ENCODE peak calls at places on chromosomes 11 and 22, in four cellular contexts. Q, Z, I and Y are unnamed samples.

GRCh38 chr11:85941380-85941973 is 86.3 kb downstream of the CCDC83 start:
- DNase-seq in Q (peak; percentile 44), I (peak; percentile 88), Z (peak; percentile 64), Y (peak; percentile 49)

GRCh38 chr22:40502919-40503318 is 132.5 kb downstream of the SGSM3 start:
- DNase-seq in Q (no peak), I (no peak), Z (no peak), Y (no peak)

GRCh38 chr11:132456735-132457328 is 1075.5 kb downstream of the OPCML start:
- DNase-seq in Z (no peak), I (no peak), Q (no peak), Y (no peak)

GRCh38 chr11:86524603-86525352 is 147.6 kb downstream of the ME3 start:
- DNase-seq in I (peak; percentile 61), Q (no peak), Z (peak; percentile 49), Y (no peak)

GRCh38 chr22:19292262-19293230 is 1.0 kb upstream of the CLTCL1 start:
- DNase-seq in Q (peak; percentile 54), I (peak; percentile 27), Z (peak; percentile 60), Y (no peak)

GRCh38 chr11:31236052-31236652 is 133.4 kb downstream of the DCDC1 start:
- DNase-seq in I (peak; percentile 30), Z (peak; percentile 24), Q (peak; percentile 8), Y (no peak)

GRCh38 chr11:117686711-117687110 is 110.3 kb downstream of the DSCAML1 start:
- DNase-seq in I (no peak), Q (no peak), Z (no peak), Y (no peak)

GRCh38 chr11:72081856-72082255 is 1.2 kb downstream of the LRRC51 start:
- DNase-seq in Z (no peak), Q (no peak), I (no peak), Y (no peak)

GRCh38 chr11:122642472-122642922 is 13.0 kb upstream of the UBASH3B start:
- DNase-seq in Z (peak; percentile 59), Q (no peak), I (peak; percentile 76), Y (no peak)

GRCh38 chr22:19610518-19611253 is 86.5 kb upstream of the CLDN5 start:
- DNase-seq in Q (peak; percentile 24), Z (no peak), I (no peak), Y (peak; percentile 45)

GRCh38 chr22:31836010-31836409 is 82.2 kb downstream of the DEPDC5 start:
- DNase-seq in Q (no peak), Z (no peak), I (no peak), Y (no peak)

GRCh38 chr22:35467788-35468187 is 67.8 kb downstream of the MCM5 start:
- DNase-seq in Z (no peak), I (peak; percentile 80), Q (no peak), Y (no peak)

GRCh38 chr11:28107331-28107725 is 628 bp downstream of the KIF18A start:
- DNase-seq in I (no peak), Q (peak; percentile 36), Z (no peak), Y (peak; percentile 9)

GRCh38 chr22:36808611-36809344 is 8.1 kb downstream of the PVALB start:
- DNase-seq in Q (no peak), I (no peak), Z (no peak), Y (no peak)

GRCh38 chr11:16191212-16191851 is 165.0 kb downstream of the SOX6 start:
- DNase-seq in Q (peak; percentile 60), I (no peak), Z (no peak), Y (peak; percentile 10)
- TF ChIP-seq CTCF in Q (peak; percentile 65), I (no peak), Z (no peak), Y (no peak)

DNA sequence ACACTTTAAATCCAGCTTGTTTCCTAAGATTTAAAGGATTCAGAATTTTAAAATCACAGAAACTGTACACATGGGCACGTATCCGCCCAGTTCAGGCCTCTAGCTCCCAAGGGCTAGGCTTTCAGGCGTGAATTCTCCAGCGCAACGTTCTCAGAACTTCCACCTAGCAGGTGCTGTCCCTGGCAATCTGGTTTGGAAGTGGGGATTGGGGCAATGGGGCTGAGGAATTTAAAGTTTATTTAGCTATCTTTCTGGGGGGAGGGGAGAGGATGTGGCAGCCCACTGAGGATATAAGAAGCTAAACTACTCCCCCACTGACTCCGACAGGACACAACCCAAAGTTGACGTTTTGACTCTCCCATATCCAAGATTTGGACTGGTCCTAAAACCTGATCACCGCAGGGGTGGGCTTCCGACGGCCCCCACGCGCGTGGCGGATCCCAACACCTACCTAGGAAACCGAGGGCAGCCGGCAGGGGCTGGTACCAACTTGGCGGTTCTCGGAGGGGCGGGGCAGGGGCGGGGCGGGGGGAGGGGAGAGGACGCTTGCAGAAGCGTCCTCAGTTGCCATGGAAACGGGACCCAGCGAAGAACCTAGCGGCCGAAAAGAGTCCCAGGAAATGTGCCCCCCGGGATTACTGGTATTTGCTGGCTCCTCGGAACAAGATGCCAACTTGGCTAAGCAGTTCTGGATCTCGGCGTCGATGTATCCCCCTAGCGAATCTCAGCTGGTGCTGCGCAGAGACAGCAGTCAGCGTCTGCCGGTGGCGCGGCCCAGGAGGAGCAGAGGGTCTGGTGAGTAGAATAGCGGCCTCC is at the start of gene HOATZ:
- DNase-seq in Q (no peak), I (peak; percentile 13), Z (no peak), Y (peak; percentile 17)
- TF ChIP-seq CTCF in Q (no peak), I (peak; percentile 22), Z (no peak), Y (no peak)

DNA sequence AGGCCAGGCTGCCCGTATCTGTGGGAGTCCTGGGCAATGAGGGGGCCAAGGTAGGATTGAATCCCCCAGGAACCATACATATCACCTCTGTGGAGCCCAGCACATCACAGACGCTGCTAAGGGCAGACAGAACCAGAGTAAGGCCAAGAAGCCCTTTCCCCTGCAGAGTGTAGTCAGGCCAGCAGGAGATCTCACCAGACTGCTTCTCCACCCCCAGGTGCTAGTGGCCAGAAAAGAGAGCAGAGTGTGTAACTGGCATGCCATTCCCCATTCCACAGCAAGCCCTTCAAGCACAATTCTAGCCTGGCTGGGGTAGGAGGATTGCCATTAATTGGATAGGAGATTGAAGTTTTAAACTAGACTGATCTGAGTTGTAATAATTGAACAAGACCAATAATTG is 28.0 kb upstream of the FCHSD2 start:
- DNase-seq in I (no peak), Q (peak; percentile 56), Z (no peak), Y (no peak)
- TF ChIP-seq CTCF in I (no peak), Q (no peak), Z (no peak), Y (no peak)

DNA sequence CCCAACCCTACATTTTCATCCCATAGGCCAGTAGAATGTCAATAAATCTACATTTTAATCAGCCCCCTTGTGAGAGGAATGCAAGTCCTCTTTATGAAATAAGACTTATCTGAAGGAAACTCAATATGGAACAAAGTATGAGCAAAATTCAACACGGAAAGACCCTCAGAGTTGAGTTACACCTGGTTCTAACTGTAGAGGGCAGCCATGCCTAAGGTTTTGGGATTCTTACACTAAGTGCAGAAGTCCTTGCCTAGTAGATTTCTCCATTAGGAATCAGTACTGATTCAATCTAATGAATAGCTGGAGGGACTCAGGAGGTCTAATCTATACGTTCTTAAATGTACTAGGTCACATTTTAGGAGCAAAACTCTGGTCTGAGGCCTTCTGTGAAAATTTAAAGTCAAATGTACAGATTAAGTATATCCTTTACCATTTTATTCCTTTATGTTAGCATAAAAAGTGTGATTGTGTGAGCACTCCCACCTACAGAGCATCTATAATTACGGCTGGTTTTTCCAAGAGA is 904.5 kb downstream of the DLG2 start:
- DNase-seq in Z (no peak), Q (peak; percentile 6), I (no peak), Y (no peak)
- TF ChIP-seq CTCF in Z (no peak), Q (peak; percentile 47), I (no peak), Y (no peak)

GRCh38 chr11:75339685-75340409 is 11.6 kb downstream of the ARRB1 start:
- DNase-seq in Z (no peak), Q (peak; percentile 43), I (peak; percentile 33), Y (no peak)
- TF ChIP-seq CTCF in Z (no peak), Q (no peak), I (no peak), Y (no peak)

DNA sequence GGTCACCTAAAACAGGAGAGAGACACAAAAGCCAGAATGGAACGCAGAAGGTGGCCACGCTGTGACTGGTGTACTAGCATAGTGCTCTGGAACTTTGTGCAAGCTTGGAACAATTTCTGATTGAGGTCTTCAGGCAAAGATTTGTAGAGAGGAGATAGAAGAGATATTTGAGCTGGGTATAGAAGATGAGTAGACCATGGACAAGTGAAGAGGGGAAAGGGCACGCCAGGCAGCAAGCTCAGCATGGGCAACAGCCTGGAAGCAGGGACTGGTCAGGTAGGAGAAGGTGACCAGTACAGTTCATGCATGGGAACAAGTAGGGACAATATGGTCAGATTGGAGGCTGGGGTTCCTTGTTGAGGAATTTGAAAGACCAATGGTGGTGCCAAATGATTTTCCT is 24.4 kb downstream of the MYO18B start:
- DNase-seq in I (no peak), Q (no peak), Z (no peak), Y (no peak)
- TF ChIP-seq CTCF in I (no peak), Q (no peak), Z (no peak), Y (no peak)

GRCh38 chr11:44522294-44522693 is 43.2 kb upstream of the CD82 start:
- DNase-seq in Z (no peak), I (no peak), Q (no peak), Y (no peak)
- TF ChIP-seq CTCF in Z (no peak), I (no peak), Q (no peak), Y (no peak)

GRCh38 chr22:45502215-45503070 is at the start of gene FBLN1:
- DNase-seq in I (peak; percentile 46), Z (peak; percentile 52), Q (no peak), Y (no peak)
- TF ChIP-seq CTCF in I (no peak), Z (peak; percentile 36), Q (no peak), Y (no peak)